ENCODE peak calls at places on chromosome 15, in six cellular contexts. One of them, this sample, is unnamed.

GRCh38 chr15:40247406-40247971 is 8.6 kb downstream of the PAK6 start:
- DNase-seq in renal cortical epithelial cell: no peak
- DNase-seq in SIG-M5: no peak
- DNase-seq in activated naive CD8-positive, alpha-beta T cell treated with anti-CD3 and anti-CD28 coated beads for 36 hours: no peak
- DNase-seq in GDM1: no peak
- DNase-seq in HCEC 1CT: no peak
- DNase-seq in this sample: no peak

GRCh38 chr15:91967935-91968605 is 114.6 kb downstream of the SLCO3A1 start:
- DNase-seq in activated naive CD8-positive, alpha-beta T cell treated with anti-CD3 and anti-CD28 coated beads for 36 hours: no peak
- DNase-seq in GDM1: no peak
- DNase-seq in SIG-M5: no peak
- DNase-seq in renal cortical epithelial cell: peak; percentile 81
- DNase-seq in HCEC 1CT: no peak
- DNase-seq in this sample: no peak

GRCh38 chr15:89363133-89363532 is 28.5 kb upstream of the POLG start:
- DNase-seq in activated naive CD8-positive, alpha-beta T cell treated with anti-CD3 and anti-CD28 coated beads for 36 hours: no peak
- DNase-seq in renal cortical epithelial cell: no peak
- DNase-seq in HCEC 1CT: no peak
- DNase-seq in GDM1: no peak
- DNase-seq in SIG-M5: no peak
- DNase-seq in this sample: no peak

GRCh38 chr15:37880009-37880834 is 54.2 kb upstream of the TMCO5A start:
- DNase-seq in renal cortical epithelial cell: peak; percentile 68
- DNase-seq in SIG-M5: no peak
- DNase-seq in activated naive CD8-positive, alpha-beta T cell treated with anti-CD3 and anti-CD28 coated beads for 36 hours: no peak
- DNase-seq in GDM1: peak; percentile 40
- DNase-seq in HCEC 1CT: peak; percentile 78
- DNase-seq in this sample: peak; percentile 8

GRCh38 chr15:33565099-33565498 is 254.3 kb downstream of the RYR3 start:
- DNase-seq in GDM1: no peak
- DNase-seq in activated naive CD8-positive, alpha-beta T cell treated with anti-CD3 and anti-CD28 coated beads for 36 hours: no peak
- DNase-seq in HCEC 1CT: peak; percentile 11
- DNase-seq in SIG-M5: no peak
- DNase-seq in renal cortical epithelial cell: peak; percentile 92
- DNase-seq in this sample: no peak

GRCh38 chr15:69554321-69554961 is 101.8 kb downstream of the RPLP1 start:
- DNase-seq in activated naive CD8-positive, alpha-beta T cell treated with anti-CD3 and anti-CD28 coated beads for 36 hours: no peak
- DNase-seq in renal cortical epithelial cell: no peak
- DNase-seq in GDM1: no peak
- DNase-seq in HCEC 1CT: no peak
- DNase-seq in SIG-M5: no peak
- DNase-seq in this sample: no peak

GRCh38 chr15:29511663-29512062 is 242.0 kb upstream of the NSMCE3 start:
- DNase-seq in GDM1: no peak
- DNase-seq in renal cortical epithelial cell: no peak
- DNase-seq in activated naive CD8-positive, alpha-beta T cell treated with anti-CD3 and anti-CD28 coated beads for 36 hours: no peak
- DNase-seq in HCEC 1CT: no peak
- DNase-seq in SIG-M5: no peak
- DNase-seq in this sample: no peak

GRCh38 chr15:52485290-52485689 is 43.4 kb downstream of the MYO5A start:
- DNase-seq in HCEC 1CT: no peak
- DNase-seq in SIG-M5: no peak
- DNase-seq in renal cortical epithelial cell: no peak
- DNase-seq in GDM1: no peak
- DNase-seq in activated naive CD8-positive, alpha-beta T cell treated with anti-CD3 and anti-CD28 coated beads for 36 hours: no peak
- DNase-seq in this sample: no peak

GRCh38 chr15:38024293-38025091 is 90.1 kb downstream of the TMCO5A start:
- DNase-seq in HCEC 1CT: no peak
- DNase-seq in renal cortical epithelial cell: peak; percentile 48
- DNase-seq in GDM1: no peak
- DNase-seq in SIG-M5: no peak
- DNase-seq in activated naive CD8-positive, alpha-beta T cell treated with anti-CD3 and anti-CD28 coated beads for 36 hours: no peak
- DNase-seq in this sample: no peak

GRCh38 chr15:20644896-20645295 is 103.3 kb upstream of the GOLGA6L6 start:
- DNase-seq in SIG-M5: no peak
- DNase-seq in HCEC 1CT: no peak
- DNase-seq in GDM1: no peak
- DNase-seq in renal cortical epithelial cell: no peak
- DNase-seq in activated naive CD8-positive, alpha-beta T cell treated with anti-CD3 and anti-CD28 coated beads for 36 hours: no peak
- DNase-seq in this sample: no peak

GRCh38 chr15:84616235-84616634 is 15.4 kb downstream of the ZSCAN2 start:
- DNase-seq in activated naive CD8-positive, alpha-beta T cell treated with anti-CD3 and anti-CD28 coated beads for 36 hours: no peak
- DNase-seq in SIG-M5: no peak
- DNase-seq in renal cortical epithelial cell: no peak
- DNase-seq in HCEC 1CT: no peak
- DNase-seq in GDM1: peak; percentile 65
- DNase-seq in this sample: no peak

GRCh38 chr15:49458145-49458544 is 35.1 kb downstream of the FGF7 start:
- DNase-seq in activated naive CD8-positive, alpha-beta T cell treated with anti-CD3 and anti-CD28 coated beads for 36 hours: no peak
- DNase-seq in SIG-M5: no peak
- DNase-seq in renal cortical epithelial cell: no peak
- DNase-seq in GDM1: no peak
- DNase-seq in HCEC 1CT: peak; percentile 74
- DNase-seq in this sample: no peak

GRCh38 chr15:23686466-23687142 is 501 bp downstream of the NDN start:
- DNase-seq in SIG-M5: no peak
- DNase-seq in activated naive CD8-positive, alpha-beta T cell treated with anti-CD3 and anti-CD28 coated beads for 36 hours: no peak
- DNase-seq in HCEC 1CT: no peak
- DNase-seq in GDM1: no peak
- DNase-seq in renal cortical epithelial cell: no peak
- DNase-seq in this sample: no peak

GRCh38 chr15:76335129-76335850 is 1.3 kb upstream of the ISL2 start:
- DNase-seq in renal cortical epithelial cell: no peak
- DNase-seq in SIG-M5: no peak
- DNase-seq in activated naive CD8-positive, alpha-beta T cell treated with anti-CD3 and anti-CD28 coated beads for 36 hours: no peak
- DNase-seq in HCEC 1CT: no peak
- DNase-seq in GDM1: no peak
- DNase-seq in this sample: peak; percentile 29

GRCh38 chr15:37072181-37072580 is 28.2 kb downstream of the MEIS2 start:
- DNase-seq in SIG-M5: no peak
- DNase-seq in GDM1: no peak
- DNase-seq in HCEC 1CT: no peak
- DNase-seq in renal cortical epithelial cell: peak; percentile 11
- DNase-seq in activated naive CD8-positive, alpha-beta T cell treated with anti-CD3 and anti-CD28 coated beads for 36 hours: no peak
- DNase-seq in this sample: no peak

GRCh38 chr15:57388199-57388863 is 12.0 kb downstream of the CGNL1 start:
- DNase-seq in SIG-M5: no peak
- DNase-seq in GDM1: no peak
- DNase-seq in renal cortical epithelial cell: peak; percentile 45
- DNase-seq in HCEC 1CT: no peak
- DNase-seq in activated naive CD8-positive, alpha-beta T cell treated with anti-CD3 and anti-CD28 coated beads for 36 hours: no peak
- DNase-seq in this sample: no peak

GRCh38 chr15:25509697-25510096 is 70.9 kb upstream of the UBE3A start:
- DNase-seq in renal cortical epithelial cell: no peak
- DNase-seq in GDM1: no peak
- DNase-seq in SIG-M5: no peak
- DNase-seq in activated naive CD8-positive, alpha-beta T cell treated with anti-CD3 and anti-CD28 coated beads for 36 hours: no peak
- DNase-seq in HCEC 1CT: no peak
- DNase-seq in this sample: no peak

GRCh38 chr15:48073881-48074280 is 46.9 kb upstream of the SLC24A5 start:
- DNase-seq in HCEC 1CT: no peak
- DNase-seq in GDM1: no peak
- DNase-seq in renal cortical epithelial cell: no peak
- DNase-seq in activated naive CD8-positive, alpha-beta T cell treated with anti-CD3 and anti-CD28 coated beads for 36 hours: no peak
- DNase-seq in SIG-M5: no peak
- DNase-seq in this sample: no peak

GRCh38 chr15:49900036-49900435 is 219.0 kb downstream of the ATP8B4 start:
- DNase-seq in activated naive CD8-positive, alpha-beta T cell treated with anti-CD3 and anti-CD28 coated beads for 36 hours: no peak
- DNase-seq in GDM1: no peak
- DNase-seq in SIG-M5: no peak
- DNase-seq in HCEC 1CT: peak; percentile 21
- DNase-seq in renal cortical epithelial cell: no peak
- DNase-seq in this sample: no peak

This sample was measured in activated T-cell treated with anti-CD3 and anti-CD28 coated beads, Interleukin-2, amount 50 U/mL, for 72 hours.